ENCODE peak calls at places on chromosomes 4 and X, in ten cellular contexts. U, L, T, O, W, F, B, D, K and Z are unnamed samples. For H3K36me3, the result is how much of the 10 kb centered on the place peaks cover.

GRCh38 chr4:47933798-47934197 is 19.4 kb upstream of the NFXL1 start:
- DNase-seq in L (no peak), K (peak), F (no peak), D (no peak), B (no peak), U (no peak), W (peak), O (no peak), T (no peak), Z (no peak)

GRCh38 chr4:96305030-96305429 is 465.1 kb downstream of the PDHA2 start:
- DNase-seq in L (no peak), F (no peak), D (no peak), K (no peak), W (no peak), T (no peak), U (no peak), O (no peak), B (no peak), Z (no peak)

GRCh38 chrX:102651968-102652744 is 873 bp downstream of the GPRASP1 start:
- DNase-seq in T (no peak), D (peak), W (no peak), U (peak), F (peak), K (peak), B (peak), L (no peak), O (no peak), Z (peak)

GRCh38 chrX:15530318-15530717 is 29.7 kb downstream of the BMX start:
- DNase-seq in B (no peak), O (no peak), L (no peak), F (no peak), K (no peak), W (no peak), U (no peak), T (no peak), D (no peak), Z (no peak)

GRCh38 chrX:110944323-110944761 is 148.7 kb upstream of the CHRDL1 start:
- DNase-seq in T (peak), U (peak), D (no peak), W (no peak), K (no peak), L (no peak), B (peak), F (peak), O (peak), Z (no peak)

GRCh38 chr4:15653430-15653829 is 1.7 kb downstream of the FBXL5 start:
- DNase-seq in U (no peak), L (no peak), F (no peak), B (no peak), O (no peak), W (no peak), K (no peak), D (no peak), T (no peak), Z (no peak)

GRCh38 chr4:56038763-56039162 is 90.0 kb downstream of the CEP135 start:
- DNase-seq in K (no peak), T (no peak), D (no peak), W (no peak), O (no peak), F (no peak), B (no peak), U (no peak), L (no peak), Z (no peak)

GRCh38 chrX:148499638-148500427 is 584 bp upstream of the AFF2 start:
- DNase-seq in F (no peak), L (no peak), B (no peak), U (no peak), O (no peak), K (no peak), W (no peak), T (no peak), D (no peak), Z (no peak)

GRCh38 chrX:15739886-15740285 is 1.8 kb downstream of the CA5B start:
- DNase-seq in U (no peak), F (no peak), L (no peak), D (no peak), O (no peak), B (no peak), T (no peak), W (no peak), K (no peak), Z (no peak)

GRCh38 chr4:76315267-76315918 is 8.9 kb downstream of the STBD1 start:
- DNase-seq in B (no peak), O (no peak), W (no peak), U (no peak), L (no peak), D (no peak), K (no peak), T (no peak), F (no peak), Z (no peak)

GRCh38 chr4:11073621-11074051 is 355.1 kb downstream of the HS3ST1 start:
- DNase-seq in W (no peak), U (no peak), L (peak), F (peak), B (peak), T (no peak), O (no peak), D (peak), K (peak), Z (no peak)

GRCh38 chr4:3879681-3880594 is 113.8 kb downstream of the ADRA2C start:
- DNase-seq in F (peak), B (no peak), O (no peak), U (no peak), L (no peak), K (no peak), W (no peak), D (peak), T (no peak), Z (no peak)

GRCh38 chrX:107676559-107677378 is 48.5 kb downstream of the PRPS1 start:
- DNase-seq in W (peak), U (peak), D (peak), T (peak), K (peak), B (peak), F (peak), O (peak), L (peak), Z (peak)

GRCh38 chr4:72468904-72469502 is 100.0 kb downstream of the ADAMTS3 start:
- DNase-seq in K (peak), F (no peak), B (no peak), D (no peak), T (no peak), U (no peak), L (no peak), O (no peak), W (peak), Z (no peak)

GRCh38 chrX:130339408-130340222 is at the start of gene SLC25A14:
- DNase-seq in L (peak), B (peak), W (peak), O (peak), K (peak), D (peak), T (peak), U (peak), F (peak), Z (peak)

GRCh38 chr4:20017035-20017434 is 234.7 kb upstream of the SLIT2 start:
- DNase-seq in U (no peak), B (no peak), T (no peak), K (peak), D (no peak), O (no peak), F (no peak), L (no peak), W (no peak), Z (no peak)

GRCh38 chrX:118655561-118656246 is 71.7 kb upstream of the IL13RA1 start:
- DNase-seq in B (no peak), O (no peak), T (no peak), D (no peak), W (no peak), K (peak), U (no peak), F (no peak), L (no peak), Z (no peak)

GRCh38 chr4:142696334-142697122 is 149.6 kb downstream of the INPP4B start:
- DNase-seq in B (no peak), L (no peak), F (no peak), W (no peak), U (no peak), O (no peak), K (no peak), D (no peak), T (no peak), Z (no peak)

GRCh38 chr4:18421519-18421918 is 400.0 kb upstream of the LCORL start:
- DNase-seq in B (no peak), U (no peak), T (no peak), O (no peak), W (no peak), D (no peak), L (no peak), F (no peak), K (no peak), Z (no peak)

GRCh38 chrX:55715847-55716246 is 1.7 kb upstream of the RRAGB start:
- DNase-seq in D (no peak), T (no peak), K (no peak), F (peak), W (peak), B (no peak), L (no peak), U (no peak), O (no peak), Z (no peak)

DNA sequence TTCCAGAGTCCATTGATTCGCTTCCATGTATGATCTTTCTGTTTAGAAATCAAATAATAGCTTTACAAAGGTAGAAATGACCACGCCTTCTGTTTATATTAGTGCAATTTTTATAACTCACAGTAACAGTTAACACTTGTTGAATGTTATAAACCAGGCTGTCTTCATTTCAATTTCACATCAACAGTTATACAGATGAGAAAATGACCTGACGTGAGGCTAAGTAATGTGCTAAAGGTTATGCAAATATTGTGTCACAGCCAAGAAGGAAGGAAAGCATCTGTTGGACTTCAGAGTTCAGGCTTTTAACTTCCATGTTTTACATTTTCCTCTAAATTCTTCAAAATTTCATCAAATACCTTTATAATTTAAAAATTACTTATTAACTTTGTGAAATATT is 13.9 kb downstream of the CASP3 start:
- DNase-seq in U (no peak), K (peak), T (no peak), O (no peak), D (no peak), F (no peak), W (no peak), L (no peak), B (no peak), Z (no peak)
- H3K36me3 ChIP-seq in U (under half), K (under half), T (under half), O (under half), D (under half), F (under half), W (half or more), L (under half), B (half or more), Z (half or more)

GRCh38 chr4:7101692-7102515 is 34.0 kb upstream of the GRPEL1 start:
- DNase-seq in T (peak), U (peak), O (peak), D (peak), K (peak), B (peak), F (peak), W (peak), L (no peak), Z (peak)
- H3K4me3 ChIP-seq in T (peak), U (peak), O (no peak), D (no peak), K (no peak), B (peak), F (peak), W (peak), L (peak), Z (peak)

DNA sequence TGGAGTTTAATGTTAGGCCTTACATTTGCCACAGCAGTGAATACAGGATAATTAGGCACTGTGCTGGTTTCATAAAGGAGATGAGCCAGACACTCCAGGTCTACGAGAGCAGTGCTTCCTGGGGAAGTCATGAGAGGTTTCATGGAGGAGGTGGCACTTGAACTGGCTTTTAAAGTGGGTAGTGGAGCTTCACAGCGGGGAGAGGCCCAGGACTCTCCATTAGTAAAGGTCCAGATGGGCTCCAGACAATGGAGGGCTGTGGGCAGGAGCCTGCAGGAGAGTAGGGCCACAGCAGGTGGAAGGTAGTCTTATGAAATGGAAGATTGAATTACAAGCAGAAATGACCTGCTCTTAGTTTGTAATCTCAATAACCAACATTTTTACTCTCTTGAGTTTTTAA is 29.0 kb downstream of the CLDN22 start:
- DNase-seq in K (no peak), L (no peak), B (no peak), D (no peak), U (no peak), T (no peak), F (no peak), O (no peak), W (no peak), Z (no peak)
- H3K36me3 ChIP-seq in K (under half), L (under half), B (half or more), D (under half), U (under half), T (under half), F (under half), O (under half), W (under half), Z (under half)

GRCh38 chr4:109816894-109817293 is 1.3 kb downstream of the GAR1 start:
- DNase-seq in K (no peak), W (no peak), T (no peak), F (no peak), O (no peak), U (no peak), D (no peak), L (no peak), B (no peak), Z (no peak)
- H3K4me3 ChIP-seq in K (peak), W (peak), T (no peak), F (no peak), O (no peak), U (peak), D (no peak), L (peak), B (no peak), Z (no peak)

DNA sequence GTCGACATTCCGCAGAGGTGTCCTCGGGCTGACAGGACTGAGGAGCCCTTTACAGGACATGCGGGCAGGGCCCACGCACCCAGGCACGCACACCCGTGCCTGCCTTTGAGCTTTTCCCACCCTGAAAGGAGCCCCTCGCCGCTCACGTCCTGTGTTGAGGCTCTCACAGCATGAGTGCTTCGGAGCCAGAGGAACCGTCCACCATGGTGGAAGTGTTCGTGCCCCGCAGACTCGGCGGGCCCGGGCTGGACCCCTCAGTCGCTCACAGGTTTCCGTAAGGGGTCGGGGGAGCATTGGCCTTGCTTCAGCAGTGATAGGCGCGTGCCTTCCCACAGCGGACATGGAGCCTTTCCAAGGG is 36.9 kb downstream of the PIGG start:
- DNase-seq in D (peak), L (no peak), B (no peak), T (peak), W (no peak), U (no peak), K (no peak), F (no peak), O (no peak), Z (no peak)
- H3K36me3 ChIP-seq in D (under half), L (under half), B (half or more), T (under half), W (under half), U (under half), K (under half), F (under half), O (under half), Z (under half)

GRCh38 chr4:86847576-86847975 is 1.6 kb downstream of the SLC10A6 start:
- DNase-seq in U (no peak), F (no peak), D (no peak), W (no peak), B (no peak), O (no peak), L (no peak), K (no peak), T (no peak), Z (no peak)

GRCh38 chr4:86848136-86848535 is 1.0 kb downstream of the SLC10A6 start:
- DNase-seq in W (no peak), F (no peak), D (no peak), U (no peak), B (no peak), O (no peak), T (no peak), K (no peak), L (no peak), Z (no peak)

GRCh38 chr4:86846921-86847320 is 2.3 kb downstream of the SLC10A6 start:
- DNase-seq in L (no peak), B (no peak), D (no peak), W (no peak), K (no peak), F (no peak), U (no peak), O (no peak), T (no peak), Z (no peak)

GRCh38 chr4:86845593-86845992 is 3.6 kb downstream of the SLC10A6 start:
- DNase-seq in W (no peak), L (no peak), D (no peak), O (no peak), B (no peak), T (no peak), U (no peak), F (no peak), K (no peak), Z (no peak)

GRCh38 chr4:86848732-86849617 is at the start of gene SLC10A6:
- DNase-seq in B (no peak), O (no peak), F (no peak), T (no peak), U (no peak), W (no peak), K (no peak), D (no peak), L (no peak), Z (no peak)
- H3K4me3 ChIP-seq in B (peak), O (no peak), F (no peak), T (peak), U (no peak), W (no peak), K (no peak), D (no peak), L (peak), Z (no peak)

GRCh38 chrX:2226182-2226581 is 274.6 kb downstream of the DHRSX start:
- DNase-seq in F (no peak), K (no peak), B (no peak), D (peak), L (no peak), W (no peak), T (no peak), U (no peak), O (no peak), Z (no peak)

GRCh38 chrX:2220296-2220695 is 280.5 kb downstream of the DHRSX start:
- DNase-seq in O (no peak), K (no peak), L (no peak), T (no peak), B (no peak), W (no peak), U (no peak), F (no peak), D (no peak), Z (no peak)

GRCh38 chrX:2224597-2225235 is 276.1 kb downstream of the DHRSX start:
- DNase-seq in D (peak), T (no peak), F (no peak), W (no peak), B (no peak), L (no peak), U (no peak), K (no peak), O (no peak), Z (no peak)

GRCh38 chrX:2224141-2224540 is 276.6 kb downstream of the DHRSX start:
- DNase-seq in W (no peak), T (no peak), D (peak), K (no peak), U (no peak), O (no peak), L (no peak), B (no peak), F (no peak), Z (no peak)

GRCh38 chrX:2220829-2221567 is 279.8 kb downstream of the DHRSX start:
- DNase-seq in F (no peak), D (peak), U (no peak), K (no peak), W (no peak), L (no peak), B (no peak), O (no peak), T (no peak), Z (no peak)
- H3K36me3 ChIP-seq in F (under half), D (under half), U (under half), K (under half), W (under half), L (under half), B (under half), O (under half), T (under half), Z (under half)